ENCODE peak calls at places on chromosomes 7 and 10, in eight cellular contexts. Z is NCI-H1105 treated with DMSO at 0.1 percent for 48 hours; L is stimulated activated CD4-positive, alpha-beta T cell treated with anti-CD3 and anti-CD28 coated beads, Interleukin-1b, Interleukin-23, amount 100 ng/mL, for 24 hours; Y is activated CD4-positive, alpha-beta T cell treated with anti-CD3 and anti-CD28 coated beads for 36 hours; O is OCI-M1; G is IMR-90; H is fibroblast of pulmonary artery; J is activated CD8-positive, alpha-beta memory T cell treated with anti-CD3 and anti-CD28 coated beads for 24 hours. S is an unnamed sample.

GRCh38 chr10:72564596-72564995 is 61.3 kb downstream of the MICU1 start:
- DNase-seq in Z (no peak), L (no peak), J (no peak), G (peak), O (no peak), H (peak), Y (peak), S (no peak)

GRCh38 chr7:19146699-19147098 is 1.5 kb upstream of the FERD3L start:
- DNase-seq in G (peak), H (peak), J (no peak), Y (no peak), Z (no peak), L (no peak), O (peak), S (no peak)

GRCh38 chr7:100678291-100678984 is 4.9 kb downstream of the GNB2 start:
- DNase-seq in O (no peak), Z (no peak), L (no peak), J (peak), Y (no peak), G (no peak), H (no peak), S (no peak)

GRCh38 chr10:100519321-100520051 is at the start of gene SEC31B:
- DNase-seq in Y (no peak), O (no peak), G (no peak), Z (no peak), H (no peak), L (no peak), J (no peak), S (no peak)

GRCh38 chr10:104456817-104457657 is 103.4 kb downstream of the CFAP58 start:
- DNase-seq in Z (no peak), G (no peak), L (no peak), H (no peak), O (no peak), Y (no peak), J (no peak), S (no peak)

GRCh38 chr7:38215115-38215514 is 37.1 kb downstream of the STARD3NL start:
- DNase-seq in Z (no peak), J (no peak), G (no peak), Y (no peak), L (no peak), O (no peak), H (no peak), S (no peak)

GRCh38 chr10:104049497-104050250 is 36.0 kb downstream of the COL17A1 start:
- DNase-seq in L (no peak), O (no peak), G (peak), Z (no peak), J (no peak), Y (no peak), H (peak), S (no peak)

GRCh38 chr10:97686301-97686961 is 610 bp downstream of the AVPI1 start:
- DNase-seq in O (peak), J (peak), Z (no peak), G (no peak), L (no peak), Y (peak), H (peak), S (no peak)

GRCh38 chr7:157752832-157753291 is 416.1 kb downstream of the DNAJB6 start:
- DNase-seq in Y (no peak), H (no peak), Z (no peak), L (no peak), O (no peak), J (no peak), G (no peak), S (no peak)

GRCh38 chr7:31020652-31021051 is 31.5 kb upstream of the ADCYAP1R1 start:
- DNase-seq in Z (no peak), J (no peak), Y (no peak), G (no peak), L (no peak), H (no peak), O (no peak), S (no peak)

GRCh38 chr10:77844713-77845454 is 81.7 kb downstream of the DLG5 start:
- DNase-seq in Y (no peak), J (no peak), Z (no peak), G (peak), H (peak), L (no peak), O (no peak), S (no peak)

GRCh38 chr7:27182861-27183681 is 2.0 kb downstream of the HOXA11 start:
- DNase-seq in O (no peak), Y (no peak), G (no peak), Z (peak), H (no peak), J (peak), L (no peak), S (no peak)

GRCh38 chr10:122637371-122637770 is 62.3 kb downstream of the C10orf120 start:
- DNase-seq in Z (peak), Y (no peak), L (no peak), H (no peak), G (no peak), J (no peak), O (no peak), S (no peak)

GRCh38 chr7:151018421-151019129 is 5.7 kb downstream of the ATG9B start:
- DNase-seq in Z (no peak), H (no peak), Y (peak), G (no peak), O (no peak), L (no peak), J (peak), S (no peak)

GRCh38 chr10:78307576-78307975 is 273.9 kb downstream of the RPS24 start:
- DNase-seq in O (no peak), Y (no peak), L (no peak), G (no peak), J (peak), H (no peak), Z (no peak), S (no peak)

GRCh38 chr7:105806592-105807266 is 69.7 kb downstream of the ATXN7L1 start:
- DNase-seq in H (peak), O (no peak), J (peak), L (peak), Z (no peak), Y (peak), G (peak), S (peak)

GRCh38 chr7:2508327-2509231 is 11.0 kb upstream of the LFNG start:
- DNase-seq in G (peak), H (no peak), O (peak), L (peak), Z (no peak), J (peak), Y (peak), S (peak)

GRCh38 chr10:58253184-58253583 is 14.5 kb downstream of the IPMK start:
- DNase-seq in G (no peak), O (no peak), L (no peak), H (no peak), Z (no peak), Y (no peak), J (no peak), S (no peak)

GRCh38 chr10:124138195-124138882 is 44.9 kb upstream of the CHST15 start:
- DNase-seq in O (no peak), L (no peak), G (no peak), J (no peak), Z (no peak), H (no peak), Y (no peak), S (no peak)

GRCh38 chr10:72740526-72740925 is 48.6 kb downstream of the MCU start:
- DNase-seq in J (no peak), H (peak), L (no peak), Y (peak), O (no peak), Z (no peak), G (peak), S (no peak)

GRCh38 chr7:105677803-105678583 is 96.7 kb upstream of the EFCAB10 start:
- DNase-seq in Z (no peak), G (no peak), J (peak), H (no peak), O (peak), L (no peak), Y (peak), S (peak)

GRCh38 chr7:72446566-72447462 is 34.7 kb upstream of the CALN1 start:
- DNase-seq in G (no peak), Y (no peak), H (no peak), O (no peak), J (no peak), Z (no peak), L (no peak), S (no peak)

GRCh38 chr7:28544453-28545142 is 132.3 kb downstream of the CREB5 start:
- DNase-seq in L (no peak), H (no peak), Y (no peak), J (no peak), G (no peak), O (no peak), Z (no peak), S (no peak)

GRCh38 chr7:142898377-142899235 is 13.1 kb upstream of the TRPV6 start:
- DNase-seq in Y (no peak), O (no peak), Z (peak), G (no peak), H (no peak), L (no peak), J (peak), S (no peak)

GRCh38 chr10:89699581-89700064 is 1.8 kb upstream of the KIF20B start:
- DNase-seq in O (peak), L (no peak), G (no peak), Y (no peak), J (no peak), H (peak), Z (no peak), S (no peak)

GRCh38 chr7:4486932-4487331 is 195.2 kb upstream of the FOXK1 start:
- DNase-seq in Y (no peak), Z (no peak), O (no peak), H (no peak), L (no peak), J (no peak), G (no peak), S (no peak)

GRCh38 chr7:140810830-140811556 is 113.7 kb downstream of the BRAF start:
- DNase-seq in G (peak), Z (peak), H (peak), J (peak), Y (peak), L (peak), O (peak), S (peak)

GRCh38 chr10:17001961-17002749 is 127.5 kb downstream of the CUBN start:
- DNase-seq in H (peak), L (no peak), G (peak), O (no peak), Z (no peak), Y (peak), J (no peak), S (no peak)

GRCh38 chr7:20229652-20230500 is 12.7 kb upstream of the MACC1 start:
- DNase-seq in H (peak), O (peak), G (peak), J (no peak), Z (no peak), Y (no peak), L (no peak), S (no peak)

GRCh38 chr7:114875171-114875570 is 46.7 kb upstream of the MDFIC start:
- DNase-seq in L (no peak), O (no peak), J (no peak), H (no peak), G (no peak), Y (no peak), Z (no peak), S (no peak)

GRCh38 chr10:30637881-30638467 is 8.4 kb upstream of the LYZL2 start:
- DNase-seq in L (no peak), G (peak), H (peak), O (no peak), J (no peak), Y (peak), Z (no peak), S (peak)

GRCh38 chr7:64555046-64555445 is 7.8 kb downstream of the ZNF680 start:
- DNase-seq in G (no peak), Z (no peak), O (no peak), Y (no peak), J (no peak), H (peak), L (no peak), S (no peak)

GRCh38 chr10:80537086-80537704 is 507 bp upstream of the SH2D4B start:
- DNase-seq in H (no peak), Z (no peak), Y (no peak), L (no peak), G (no peak), O (no peak), J (no peak), S (no peak)

GRCh38 chr7:25009271-25009670 is 29.3 kb upstream of the OSBPL3 start:
- DNase-seq in J (no peak), Y (no peak), L (no peak), H (peak), Z (no peak), G (peak), O (no peak), S (peak)

GRCh38 chr7:99141756-99142726 is 1.9 kb downstream of the SMURF1 start:
- DNase-seq in J (peak), G (peak), L (peak), O (peak), Z (no peak), H (peak), Y (peak), S (no peak)

GRCh38 chr10:117545141-117546019 is 2.8 kb downstream of the EMX2 start:
- DNase-seq in J (no peak), Z (no peak), L (no peak), G (no peak), H (no peak), O (no peak), Y (no peak), S (no peak)

GRCh38 chr7:115127399-115128021 is 205.6 kb downstream of the MDFIC start:
- DNase-seq in G (no peak), L (no peak), Y (no peak), Z (no peak), H (no peak), O (no peak), J (no peak), S (no peak)

GRCh38 chr7:37450035-37450434 is 1.4 kb upstream of the ELMO1 start:
- DNase-seq in L (no peak), J (no peak), H (no peak), Y (no peak), G (no peak), Z (peak), O (no peak), S (no peak)